ENCODE peak calls at places on chromosomes 11 and 22, in ten cellular contexts. F, T, P, E, A, V, Y, S, Z and J are unnamed samples.

GRCh38 chr11:2578006-2578933 is 121.5 kb downstream of the KCNQ1OT1 start:
- DNase-seq in F (no peak), T (peak; percentile 2), P (peak; percentile 44), E (no peak), A (no peak), V (no peak), Y (peak; percentile 61), S (no peak), Z (no peak), J (peak; percentile 68)

GRCh38 chr11:16902979-16903378 is 111.2 kb downstream of the PLEKHA7 start:
- DNase-seq in F (no peak), T (no peak), P (no peak), E (no peak), A (no peak), V (peak; percentile 35), Y (no peak), S (peak; percentile 48), Z (peak; percentile 30), J (no peak)

GRCh38 chr22:46171940-46172339 is 21.6 kb downstream of the PPARA start:
- DNase-seq in F (no peak), T (no peak), P (no peak), E (peak; percentile 80), A (peak; percentile 49), V (peak; percentile 92), Y (no peak), S (peak; percentile 71), Z (peak; percentile 81), J (no peak)

GRCh38 chr11:62545437-62546243 is 966 bp downstream of the AHNAK start:
- DNase-seq in F (no peak), T (peak; percentile 46), P (peak; percentile 89), E (peak; percentile 94), A (peak; percentile 96), V (peak; percentile 88), Y (peak; percentile 98), S (peak; percentile 97), Z (peak; percentile 88), J (peak; percentile 95)

GRCh38 chr11:116138280-116138679 is 634.1 kb upstream of the CADM1 start:
- DNase-seq in F (no peak), T (no peak), P (no peak), E (no peak), A (no peak), V (no peak), Y (no peak), S (no peak), Z (no peak), J (no peak)

GRCh38 chr22:45448431-45448830 is 34.9 kb downstream of the RIBC2 start:
- DNase-seq in F (no peak), T (no peak), P (no peak), E (no peak), A (no peak), V (no peak), Y (no peak), S (no peak), Z (no peak), J (no peak)

GRCh38 chr11:102347526-102348331 is 715 bp downstream of the BIRC2 start:
- DNase-seq in F (peak; percentile 53), T (no peak), P (no peak), E (peak; percentile 52), A (peak; percentile 9), V (peak; percentile 64), Y (no peak), S (peak; percentile 47), Z (peak; percentile 42), J (no peak)

GRCh38 chr11:95398437-95399112 is 167.6 kb upstream of the SESN3 start:
- DNase-seq in F (no peak), T (no peak), P (no peak), E (peak; percentile 44), A (no peak), V (peak; percentile 19), Y (no peak), S (no peak), Z (no peak), J (no peak)

GRCh38 chr11:61007971-61008896 is 36.8 kb downstream of the CD6 start:
- DNase-seq in F (no peak), T (no peak), P (no peak), E (no peak), A (peak; percentile 13), V (no peak), Y (peak; percentile 75), S (peak; percentile 37), Z (no peak), J (no peak)
- TF ChIP-seq CTCF in F (no peak), T (no peak), P (no peak), E (no peak), A (no peak), V (no peak), Y (no peak), S (no peak), Z (no peak), J (no peak)

GRCh38 chr11:69662806-69663205 is 12.3 kb downstream of the LTO1 start:
- DNase-seq in F (no peak), T (no peak), P (no peak), E (no peak), A (no peak), V (no peak), Y (peak; percentile 46), S (no peak), Z (no peak), J (no peak)

GRCh38 chr11:69664103-69664775 is 10.9 kb downstream of the LTO1 start:
- DNase-seq in F (no peak), T (no peak), P (no peak), E (no peak), A (no peak), V (no peak), Y (peak; percentile 48), S (no peak), Z (no peak), J (no peak)

GRCh38 chr11:69661413-69661715 is 13.8 kb downstream of the LTO1 start:
- DNase-seq in F (no peak), T (no peak), P (no peak), E (no peak), A (no peak), V (no peak), Y (peak; percentile 46), S (no peak), Z (no peak), J (no peak)

GRCh38 chr11:69663326-69663725 is 11.8 kb downstream of the LTO1 start:
- DNase-seq in F (no peak), T (no peak), P (no peak), E (no peak), A (no peak), V (no peak), Y (peak; percentile 22), S (no peak), Z (no peak), J (no peak)

DNA sequence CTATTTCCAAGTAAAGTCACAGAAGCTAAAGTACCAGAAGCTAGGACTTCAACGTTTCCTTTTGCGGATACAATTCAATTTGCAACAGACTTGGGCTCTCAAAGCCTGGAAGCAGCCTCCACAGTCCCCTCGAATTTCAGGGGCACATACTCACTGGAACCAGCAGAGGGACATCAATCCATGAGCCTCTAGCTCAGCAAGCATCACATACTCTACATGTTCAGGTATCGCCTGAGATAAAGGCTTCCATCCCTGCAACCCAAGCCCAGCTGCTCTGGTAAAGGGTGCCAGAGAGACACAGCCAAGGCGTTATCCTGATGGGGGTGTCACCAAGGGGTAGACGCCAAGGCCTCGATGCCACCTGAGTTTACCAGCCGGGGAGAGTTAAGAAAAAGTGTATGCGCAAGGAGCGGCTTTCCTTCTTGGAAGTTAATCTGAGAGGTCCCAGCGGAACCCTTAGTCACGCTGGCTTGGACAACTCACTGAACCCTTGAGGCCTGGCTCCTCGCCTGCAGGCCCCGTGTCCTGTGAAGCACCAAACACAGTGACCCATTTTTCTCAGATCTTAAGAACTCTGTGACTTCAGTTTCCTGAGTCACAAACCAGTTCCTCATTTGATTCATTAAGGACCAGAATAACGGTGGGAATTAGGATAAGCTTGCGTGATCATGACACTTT is 13.0 kb downstream of the LTO1 start:
- DNase-seq in F (no peak), T (no peak), P (no peak), E (peak; percentile 77), A (no peak), V (no peak), Y (peak; percentile 68), S (peak; percentile 62), Z (no peak), J (no peak)
- TF ChIP-seq CTCF in F (peak; percentile 22), T (no peak), P (no peak), E (peak; percentile 44), A (no peak), V (peak; percentile 23), Y (no peak), S (peak; percentile 54), Z (peak; percentile 42), J (peak; percentile 59)

GRCh38 chr11:114316980-114317675 is 20.9 kb downstream of the NNMT start:
- DNase-seq in F (no peak), T (no peak), P (no peak), E (peak; percentile 90), A (no peak), V (no peak), Y (no peak), S (no peak), Z (no peak), J (no peak)

GRCh38 chr11:114315749-114316368 is 19.7 kb downstream of the NNMT start:
- DNase-seq in F (no peak), T (no peak), P (peak; percentile 60), E (peak; percentile 44), A (no peak), V (no peak), Y (no peak), S (no peak), Z (no peak), J (no peak)

GRCh38 chr11:114319716-114320328 is 23.6 kb downstream of the NNMT start:
- DNase-seq in F (no peak), T (no peak), P (no peak), E (peak; percentile 30), A (no peak), V (no peak), Y (no peak), S (no peak), Z (no peak), J (no peak)

GRCh38 chr11:114318361-114318760 is 22.2 kb downstream of the NNMT start:
- DNase-seq in F (no peak), T (no peak), P (no peak), E (peak; percentile 9), A (no peak), V (no peak), Y (no peak), S (no peak), Z (no peak), J (no peak)

DNA sequence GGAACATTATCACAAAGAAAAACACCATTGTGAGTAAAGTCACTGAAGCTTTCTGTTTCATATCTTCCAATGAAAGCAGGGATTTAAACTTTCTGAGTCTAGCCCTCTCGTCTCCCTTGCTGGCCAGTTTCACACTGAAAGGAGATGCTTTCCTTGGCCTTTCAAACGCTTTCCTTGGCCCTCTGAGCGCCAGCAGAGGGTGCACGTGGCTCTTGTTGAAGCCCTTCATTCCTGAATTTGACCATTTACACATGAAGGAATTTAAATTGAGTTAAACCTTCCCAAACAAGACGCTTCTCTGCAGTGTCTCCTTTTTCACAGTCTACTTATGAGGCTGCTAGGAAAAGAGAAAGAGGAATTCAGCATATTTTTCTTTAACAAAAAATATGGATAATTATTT is 21.5 kb downstream of the NNMT start:
- DNase-seq in F (peak; percentile 16), T (no peak), P (no peak), E (peak; percentile 64), A (no peak), V (no peak), Y (no peak), S (peak; percentile 43), Z (no peak), J (no peak)
- TF ChIP-seq CTCF in F (peak; percentile 59), T (peak; percentile 43), P (no peak), E (peak; percentile 36), A (peak; percentile 43), V (peak; percentile 52), Y (peak; percentile 44), S (peak; percentile 55), Z (peak; percentile 45), J (peak; percentile 69)

DNA sequence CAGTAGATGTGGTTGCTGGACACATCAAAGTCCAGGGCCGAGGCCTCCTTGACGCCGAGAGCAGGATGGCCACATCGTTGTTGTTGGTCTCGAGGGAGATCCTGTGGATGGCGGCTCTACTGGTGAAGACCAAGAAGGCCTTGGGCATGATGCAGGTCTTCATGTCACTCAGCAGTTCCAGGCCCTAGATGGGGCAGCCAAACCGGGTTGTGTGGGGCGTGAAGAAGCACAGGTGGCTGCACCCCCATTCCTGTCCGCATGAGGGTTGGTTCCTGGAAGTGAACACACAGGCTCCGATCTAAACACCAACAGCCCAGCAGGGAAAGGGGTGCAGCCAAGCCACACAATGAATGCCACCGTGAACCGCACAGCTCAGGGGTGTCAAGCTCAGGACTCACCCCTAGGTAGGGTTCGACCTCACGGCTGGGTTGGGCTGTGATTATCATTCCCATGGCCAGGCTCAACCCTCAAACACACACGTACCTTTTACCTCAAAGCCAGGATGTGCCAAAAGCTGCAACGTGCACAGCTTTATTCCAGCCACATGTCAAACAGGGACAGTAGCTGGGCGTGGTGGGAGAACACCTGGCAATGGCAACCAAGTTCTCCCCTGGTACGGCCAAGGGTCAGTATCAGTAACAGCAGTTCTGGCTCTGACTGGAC is 132.3 kb downstream of the CRYBB2 start:
- DNase-seq in F (no peak), T (no peak), P (peak; percentile 21), E (no peak), A (no peak), V (no peak), Y (no peak), S (no peak), Z (no peak), J (no peak)
- TF ChIP-seq CTCF in F (no peak), T (no peak), P (no peak), E (no peak), A (no peak), V (no peak), Y (no peak), S (no peak), Z (no peak), J (no peak)